ENCODE peak calls at places on chromosomes 11 and 22, in seven cellular contexts. One of them, this sample, is unnamed.

GRCh38 chr11:70073881-70074371 is 4.2 kb upstream of the ANO1 start:
- DNase-seq in transverse colon: no peak
- DNase-seq in stomach: no peak
- DNase-seq in body of pancreas: no peak
- DNase-seq in heart left ventricle: peak
- DNase-seq in uterus: no peak
- DNase-seq in A549: no peak
- DNase-seq in this sample: no peak

GRCh38 chr22:39173787-39174497 is 21.5 kb upstream of the CBX7 start:
- DNase-seq in transverse colon: peak
- DNase-seq in stomach: no peak
- DNase-seq in body of pancreas: no peak
- DNase-seq in heart left ventricle: no peak
- DNase-seq in uterus: no peak
- DNase-seq in A549: no peak
- DNase-seq in this sample: no peak

GRCh38 chr11:17388609-17389204 is at the start of gene KCNJ11:
- DNase-seq in transverse colon: no peak
- DNase-seq in stomach: peak
- DNase-seq in body of pancreas: peak
- DNase-seq in heart left ventricle: peak
- DNase-seq in uterus: no peak
- DNase-seq in A549: peak
- DNase-seq in this sample: no peak

GRCh38 chr11:7759010-7759409 is 37.7 kb downstream of the OR5P2 start:
- DNase-seq in transverse colon: no peak
- DNase-seq in stomach: no peak
- DNase-seq in body of pancreas: no peak
- DNase-seq in heart left ventricle: no peak
- DNase-seq in uterus: no peak
- DNase-seq in A549: no peak
- DNase-seq in this sample: no peak

GRCh38 chr11:78097666-78098385 is 18.2 kb upstream of the NDUFC2 start:
- DNase-seq in transverse colon: no peak
- DNase-seq in stomach: no peak
- DNase-seq in body of pancreas: no peak
- DNase-seq in heart left ventricle: no peak
- DNase-seq in uterus: no peak
- DNase-seq in A549: no peak
- DNase-seq in this sample: no peak

GRCh38 chr22:19868773-19869471 is 14.2 kb upstream of the GNB1L start:
- DNase-seq in transverse colon: peak
- DNase-seq in stomach: no peak
- DNase-seq in body of pancreas: peak
- DNase-seq in heart left ventricle: peak
- DNase-seq in uterus: peak
- DNase-seq in A549: no peak
- DNase-seq in this sample: no peak

GRCh38 chr11:13775471-13775870 is 107.0 kb downstream of the FAR1 start:
- DNase-seq in transverse colon: peak
- DNase-seq in stomach: no peak
- DNase-seq in body of pancreas: no peak
- DNase-seq in heart left ventricle: no peak
- DNase-seq in uterus: no peak
- DNase-seq in A549: no peak
- DNase-seq in this sample: no peak

GRCh38 chr11:22472306-22472705 is 134.1 kb downstream of the SLC17A6 start:
- DNase-seq in transverse colon: no peak
- DNase-seq in stomach: no peak
- DNase-seq in body of pancreas: no peak
- DNase-seq in heart left ventricle: no peak
- DNase-seq in uterus: no peak
- DNase-seq in A549: no peak
- DNase-seq in this sample: no peak

GRCh38 chr11:61507962-61508824 is at the start of gene LRRC10B:
- DNase-seq in transverse colon: peak
- DNase-seq in stomach: no peak
- DNase-seq in body of pancreas: peak
- DNase-seq in heart left ventricle: no peak
- DNase-seq in uterus: no peak
- DNase-seq in A549: no peak
- DNase-seq in this sample: peak

GRCh38 chr11:62832346-62833234 is at the start of gene TEX54:
- DNase-seq in transverse colon: peak
- DNase-seq in stomach: peak
- DNase-seq in body of pancreas: peak
- DNase-seq in heart left ventricle: peak
- DNase-seq in uterus: peak
- DNase-seq in A549: no peak
- DNase-seq in this sample: no peak

GRCh38 chr11:33775832-33776231 is 1.5 kb upstream of the FBXO3 start:
- DNase-seq in transverse colon: no peak
- DNase-seq in stomach: no peak
- DNase-seq in body of pancreas: no peak
- DNase-seq in heart left ventricle: no peak
- DNase-seq in uterus: no peak
- DNase-seq in A549: no peak
- DNase-seq in this sample: no peak

GRCh38 chr11:33772300-33772699 is 2.0 kb downstream of the FBXO3 start:
- DNase-seq in transverse colon: no peak
- DNase-seq in stomach: no peak
- DNase-seq in body of pancreas: peak
- DNase-seq in heart left ventricle: no peak
- DNase-seq in uterus: no peak
- DNase-seq in A549: no peak
- DNase-seq in this sample: no peak

GRCh38 chr11:33773399-33774355 is 643 bp downstream of the FBXO3 start:
- DNase-seq in transverse colon: no peak
- DNase-seq in stomach: no peak
- DNase-seq in body of pancreas: no peak
- DNase-seq in heart left ventricle: no peak
- DNase-seq in uterus: no peak
- DNase-seq in A549: peak
- DNase-seq in this sample: peak

GRCh38 chr11:33775064-33775807 is 916 bp upstream of the FBXO3 start:
- DNase-seq in transverse colon: no peak
- DNase-seq in stomach: no peak
- DNase-seq in body of pancreas: no peak
- DNase-seq in heart left ventricle: no peak
- DNase-seq in uterus: no peak
- DNase-seq in A549: no peak
- DNase-seq in this sample: no peak

DNA sequence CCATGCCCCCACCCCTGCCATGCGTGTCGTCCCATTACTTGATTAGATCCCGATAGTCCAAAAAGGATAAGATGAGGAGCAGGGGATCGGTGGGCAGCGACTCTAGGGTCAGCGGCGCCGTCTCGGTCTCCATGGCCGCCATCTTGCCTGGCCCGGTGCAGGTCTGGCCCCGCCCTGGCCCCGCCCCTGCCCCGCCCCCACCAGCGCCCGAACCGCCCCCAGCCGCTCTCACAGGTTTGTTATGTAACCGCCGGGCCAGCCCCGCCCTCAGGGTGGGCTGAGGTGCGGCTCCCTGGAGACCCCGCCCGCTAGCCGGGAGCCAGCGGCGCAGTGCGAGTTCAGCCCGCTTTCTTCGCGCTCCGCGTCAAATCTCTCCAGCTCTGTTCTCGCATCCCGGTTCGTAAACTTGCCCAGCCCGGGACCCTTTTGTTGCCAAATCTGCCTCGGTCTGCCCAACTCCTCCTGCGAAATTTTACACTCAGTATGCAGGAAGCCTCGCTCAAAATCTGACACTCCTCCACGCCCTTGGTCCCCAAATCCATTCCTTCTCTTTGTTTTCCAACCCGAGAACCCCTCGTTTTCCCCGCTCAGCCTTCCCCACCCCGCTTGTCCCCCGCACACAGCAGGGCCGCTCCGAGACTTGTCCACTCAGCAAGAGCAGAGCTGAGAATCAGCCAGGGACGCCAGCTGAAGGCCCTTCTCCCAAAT is at the start of gene FBXO3:
- DNase-seq in transverse colon: peak
- DNase-seq in stomach: peak
- DNase-seq in body of pancreas: peak
- DNase-seq in heart left ventricle: peak
- DNase-seq in uterus: peak
- DNase-seq in A549: peak
- DNase-seq in this sample: peak
- TF ChIP-seq POLR2A in transverse colon: peak
- TF ChIP-seq POLR2A in stomach: no peak
- TF ChIP-seq POLR2A in body of pancreas: peak
- TF ChIP-seq POLR2A in heart left ventricle: peak
- TF ChIP-seq POLR2A in uterus: peak
- TF ChIP-seq POLR2A in A549: peak
- TF ChIP-seq POLR2A in this sample: no peak

GRCh38 chr11:1762537-1763302 is 1.0 kb downstream of the CTSD start:
- DNase-seq in transverse colon: peak
- DNase-seq in stomach: peak
- DNase-seq in body of pancreas: peak
- DNase-seq in heart left ventricle: peak
- DNase-seq in uterus: peak
- DNase-seq in A549: peak
- DNase-seq in this sample: peak
- TF ChIP-seq POLR2A in transverse colon: peak
- TF ChIP-seq POLR2A in stomach: no peak
- TF ChIP-seq POLR2A in body of pancreas: peak
- TF ChIP-seq POLR2A in heart left ventricle: peak
- TF ChIP-seq POLR2A in uterus: no peak
- TF ChIP-seq POLR2A in A549: no peak
- TF ChIP-seq POLR2A in this sample: no peak

DNA sequence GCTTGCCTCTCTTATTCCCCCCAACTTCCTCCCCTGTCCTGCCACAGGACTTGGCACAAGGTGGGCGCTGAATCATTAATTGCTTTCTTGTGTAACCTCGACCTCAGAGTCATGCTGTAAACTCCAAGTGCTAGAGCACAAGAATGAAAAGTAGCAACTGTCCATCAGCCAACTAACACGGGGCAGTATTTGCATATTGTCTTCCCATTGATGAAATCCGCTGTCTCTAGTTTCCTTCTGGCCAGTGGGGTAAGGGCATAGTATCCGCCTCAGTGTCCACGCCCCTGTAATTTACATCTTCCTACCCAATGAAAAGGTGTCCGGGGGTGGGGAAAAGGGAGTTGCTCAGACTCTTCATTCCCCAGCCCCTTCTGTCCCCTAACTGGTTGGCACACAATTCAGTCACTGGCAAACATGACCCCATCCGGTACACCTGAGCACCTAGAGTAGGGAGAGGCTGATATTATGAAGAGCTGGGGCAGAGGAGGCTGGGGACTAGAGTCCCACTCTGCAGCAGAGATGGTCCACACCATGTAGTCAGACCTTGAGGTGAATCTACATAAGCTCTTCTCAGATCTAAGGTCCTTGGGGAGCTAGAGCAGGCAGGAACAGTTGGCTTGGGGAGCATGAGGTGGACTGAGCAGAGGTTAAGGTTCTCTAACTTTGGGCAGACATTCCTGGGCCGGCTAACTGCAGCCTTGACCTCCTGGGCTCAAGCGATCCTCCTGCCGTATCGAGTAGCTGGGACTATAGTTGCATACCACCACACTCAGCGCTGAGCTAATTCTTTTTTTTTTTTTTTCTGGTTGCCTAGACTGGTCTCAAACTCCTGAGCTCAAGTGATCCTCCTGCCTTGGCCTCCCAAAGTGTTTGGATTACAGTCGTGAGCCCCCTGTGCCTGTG is 6.8 kb upstream of the GGA1 start:
- DNase-seq in transverse colon: peak
- DNase-seq in stomach: peak
- DNase-seq in body of pancreas: peak
- DNase-seq in heart left ventricle: no peak
- DNase-seq in uterus: no peak
- DNase-seq in A549: no peak
- DNase-seq in this sample: no peak
- TF ChIP-seq POLR2A in transverse colon: no peak
- TF ChIP-seq POLR2A in stomach: no peak
- TF ChIP-seq POLR2A in body of pancreas: no peak
- TF ChIP-seq POLR2A in heart left ventricle: no peak
- TF ChIP-seq POLR2A in uterus: no peak
- TF ChIP-seq POLR2A in A549: no peak
- TF ChIP-seq POLR2A in this sample: no peak

GRCh38 chr22:46775364-46775758 is 12.9 kb downstream of the TBC1D22A start:
- DNase-seq in transverse colon: no peak
- DNase-seq in stomach: no peak
- DNase-seq in body of pancreas: no peak
- DNase-seq in heart left ventricle: no peak
- DNase-seq in uterus: no peak
- DNase-seq in A549: no peak
- DNase-seq in this sample: no peak

GRCh38 chr22:46776486-46776826 is 14.0 kb downstream of the TBC1D22A start:
- DNase-seq in transverse colon: no peak
- DNase-seq in stomach: no peak
- DNase-seq in body of pancreas: no peak
- DNase-seq in heart left ventricle: no peak
- DNase-seq in uterus: no peak
- DNase-seq in A549: no peak
- DNase-seq in this sample: no peak

GRCh38 chr22:46773074-46773473 is 10.6 kb downstream of the TBC1D22A start:
- DNase-seq in transverse colon: no peak
- DNase-seq in stomach: no peak
- DNase-seq in body of pancreas: no peak
- DNase-seq in heart left ventricle: no peak
- DNase-seq in uterus: no peak
- DNase-seq in A549: no peak
- DNase-seq in this sample: no peak

GRCh38 chr22:46775789-46776485 is 13.5 kb downstream of the TBC1D22A start:
- DNase-seq in transverse colon: no peak
- DNase-seq in stomach: no peak
- DNase-seq in body of pancreas: no peak
- DNase-seq in heart left ventricle: no peak
- DNase-seq in uterus: no peak
- DNase-seq in A549: no peak
- DNase-seq in this sample: no peak

GRCh38 chr22:46774456-46775363 is 12.3 kb downstream of the TBC1D22A start:
- DNase-seq in transverse colon: no peak
- DNase-seq in stomach: no peak
- DNase-seq in body of pancreas: no peak
- DNase-seq in heart left ventricle: no peak
- DNase-seq in uterus: no peak
- DNase-seq in A549: no peak
- DNase-seq in this sample: no peak
- TF ChIP-seq POLR2A in transverse colon: no peak
- TF ChIP-seq POLR2A in stomach: no peak
- TF ChIP-seq POLR2A in body of pancreas: no peak
- TF ChIP-seq POLR2A in heart left ventricle: no peak
- TF ChIP-seq POLR2A in uterus: no peak
- TF ChIP-seq POLR2A in A549: no peak
- TF ChIP-seq POLR2A in this sample: no peak